ENCODE peak calls at places on chromosomes 1 and 21, in nine cellular contexts. S, H, T, Y, R, O, N, D and G are unnamed samples.

GRCh38 chr1:58741689-58742553 is 41.9 kb downstream of the JUN start:
- DNase-seq in S (no peak), H (no peak), T (no peak), Y (no peak), R (no peak), O (no peak), N (no peak), D (no peak), G (no peak)

GRCh38 chr21:43187715-43188114 is 18.9 kb downstream of the CRYAA start:
- DNase-seq in S (no peak), H (no peak), T (no peak), Y (no peak), R (no peak), O (no peak), N (no peak), D (no peak), G (no peak)

GRCh38 chr1:150149490-150150453 is at the start of gene PLEKHO1:
- DNase-seq in S (peak; percentile 85), H (no peak), T (peak; percentile 78), Y (peak; percentile 79), R (peak; percentile 57), O (no peak), N (no peak), D (peak; percentile 55), G (no peak)

GRCh38 chr21:44984792-44985440 is 45.1 kb downstream of the SLX9 start:
- DNase-seq in S (no peak), H (no peak), T (no peak), Y (no peak), R (no peak), O (no peak), N (no peak), D (no peak), G (no peak)

GRCh38 chr1:55233149-55233777 is 18.1 kb upstream of the USP24 start:
- DNase-seq in S (no peak), H (no peak), T (no peak), Y (peak; percentile 52), R (no peak), O (no peak), N (no peak), D (no peak), G (no peak)

GRCh38 chr1:203273869-203274602 is 31.3 kb upstream of the BTG2 start:
- DNase-seq in S (peak; percentile 67), H (no peak), T (no peak), Y (no peak), R (no peak), O (no peak), N (no peak), D (peak; percentile 43), G (no peak)

GRCh38 chr1:59116920-59117542 is 179.9 kb upstream of the FGGY start:
- DNase-seq in S (no peak), H (no peak), T (no peak), Y (peak; percentile 53), R (no peak), O (no peak), N (no peak), D (no peak), G (no peak)

GRCh38 chr21:44424608-44425306 is 30.6 kb upstream of the LRRC3 start:
- DNase-seq in S (peak; percentile 38), H (no peak), T (no peak), Y (no peak), R (no peak), O (no peak), N (no peak), D (no peak), G (no peak)

GRCh38 chr21:44370027-44370735 is 16.8 kb downstream of the TRPM2 start:
- DNase-seq in S (peak; percentile 48), H (no peak), T (no peak), Y (peak; percentile 83), R (no peak), O (no peak), N (no peak), D (no peak), G (peak; percentile 15)

GRCh38 chr1:20142001-20142710 is 3.0 kb downstream of the PLA2G2F start:
- DNase-seq in S (no peak), H (no peak), T (no peak), Y (no peak), R (no peak), O (no peak), N (no peak), D (no peak), G (no peak)

GRCh38 chr1:3068400-3069361 is at the start of gene PRDM16:
- DNase-seq in S (no peak), H (no peak), T (no peak), Y (peak; percentile 53), R (no peak), O (no peak), N (peak; percentile 50), D (no peak), G (no peak)

GRCh38 chr1:59412705-59413326 is 115.9 kb downstream of the FGGY start:
- DNase-seq in S (no peak), H (no peak), T (no peak), Y (no peak), R (no peak), O (no peak), N (no peak), D (no peak), G (no peak)

GRCh38 chr1:23394664-23395063 is 25.0 kb upstream of the ZNF436 start:
- DNase-seq in S (peak; percentile 80), H (peak; percentile 42), T (no peak), Y (no peak), R (no peak), O (peak; percentile 67), N (no peak), D (no peak), G (no peak)

GRCh38 chr21:31213787-31214186 is 130.3 kb downstream of the TIAM1 start:
- DNase-seq in S (no peak), H (no peak), T (no peak), Y (no peak), R (no peak), O (no peak), N (no peak), D (no peak), G (no peak)